ENCODE peak calls at places on chromosome 22, in five cellular contexts. X is T-cell, Q is choroid plexus epithelial cell, P is GM04504, G is Daoy. L is an unnamed sample.
A peak's percentile ranks its signal among the peaks of the same experiment; 100 is the strongest.

GRCh38 chr22:38267086-38267485 is 5.7 kb downstream of the TMEM184B start:
- DNase-seq in Q (peak; percentile 72), P (no peak), G (peak; percentile 24), X (peak; percentile 71), L (no peak)

GRCh38 chr22:37566903-37567798 is 6.9 kb downstream of the CDC42EP1 start:
- DNase-seq in X (peak; percentile 87), Q (peak; percentile 72), G (peak; percentile 92), P (no peak), L (no peak)

GRCh38 chr22:19912236-19912999 is 29.2 kb upstream of the COMT start:
- DNase-seq in P (no peak), G (no peak), X (no peak), Q (peak; percentile 8), L (no peak)

GRCh38 chr22:32334640-32335365 is 22.9 kb upstream of the RFPL3 start:
- DNase-seq in Q (no peak), P (no peak), G (no peak), X (no peak), L (no peak)

GRCh38 chr22:46148336-46148735 is 2.0 kb upstream of the PPARA start:
- DNase-seq in X (no peak), Q (no peak), G (no peak), P (no peak), L (no peak)

GRCh38 chr22:30027169-30027568 is 53.1 kb upstream of the HORMAD2 start:
- DNase-seq in P (no peak), X (no peak), Q (no peak), G (no peak), L (no peak)

GRCh38 chr22:48106215-48106614 is 1343.8 kb downstream of the TBC1D22A start:
- DNase-seq in G (no peak), P (no peak), X (no peak), Q (no peak), L (no peak)

GRCh38 chr22:41352058-41352457 is 29.7 kb upstream of the TEF start:
- DNase-seq in X (no peak), Q (peak; percentile 76), P (peak; percentile 67), G (peak; percentile 61), L (peak; percentile 10)

GRCh38 chr22:50443202-50443601 is 31.6 kb downstream of the SBF1 start:
- DNase-seq in X (no peak), P (no peak), Q (no peak), G (no peak), L (no peak)

GRCh38 chr22:32106930-32107329 is 52.2 kb downstream of the C22orf42 start:
- DNase-seq in P (no peak), G (peak; percentile 23), Q (peak; percentile 26), X (no peak), L (no peak)

GRCh38 chr22:36397081-36397766 is 9.5 kb upstream of the MYH9 start:
- DNase-seq in Q (peak; percentile 75), X (no peak), G (peak; percentile 54), P (no peak), L (no peak)

GRCh38 chr22:44097263-44098020 is 73.3 kb downstream of the PARVB start:
- DNase-seq in X (no peak), G (no peak), Q (no peak), P (no peak), L (no peak)

GRCh38 chr22:37675930-37676571 is 615 bp downstream of the LGALS1 start:
- DNase-seq in G (peak; percentile 43), X (no peak), P (no peak), Q (peak; percentile 27), L (no peak)

GRCh38 chr22:37601540-37602442 is 6.8 kb upstream of the GGA1 start:
- DNase-seq in P (peak; percentile 36), G (peak; percentile 68), Q (peak; percentile 66), X (no peak), L (peak; percentile 24)

GRCh38 chr22:17906978-17907730 is 117.2 kb downstream of the MICAL3 start:
- DNase-seq in P (no peak), X (no peak), Q (no peak), G (no peak), L (no peak)

GRCh38 chr22:39820266-39820665 is 73.3 kb downstream of the ENTHD1 start:
- DNase-seq in G (peak; percentile 81), X (no peak), Q (peak; percentile 66), P (peak; percentile 46), L (peak; percentile 3)

GRCh38 chr22:26674211-26675190 is 17.1 kb downstream of the MIAT start:
- DNase-seq in G (no peak), X (no peak), P (no peak), Q (no peak), L (no peak)

GRCh38 chr22:41074941-41075710 is 17.3 kb upstream of the EP300 start:
- DNase-seq in P (no peak), G (no peak), X (no peak), Q (no peak), L (no peak)

GRCh38 chr22:41367680-41368542 is 13.8 kb upstream of the TEF start:
- DNase-seq in G (no peak), Q (peak; percentile 68), P (peak; percentile 36), X (no peak), L (peak; percentile 34)

GRCh38 chr22:29871684-29872083 is 11.3 kb upstream of the MTMR3 start:
- DNase-seq in Q (peak; percentile 15), X (no peak), P (no peak), G (no peak), L (no peak)

GRCh38 chr22:27467039-27467438 is 334.5 kb downstream of the MN1 start:
- DNase-seq in X (no peak), Q (no peak), P (no peak), G (no peak), L (no peak)

GRCh38 chr22:49925525-49926128 is 7.2 kb downstream of the CRELD2 start:
- DNase-seq in X (peak; percentile 82), G (no peak), P (no peak), Q (no peak), L (no peak)

GRCh38 chr22:42108848-42109247 is 18.3 kb upstream of the NDUFA6 start:
- DNase-seq in X (no peak), Q (no peak), G (no peak), P (no peak), L (no peak)

GRCh38 chr22:39797528-39798147 is 95.9 kb downstream of the ENTHD1 start:
- DNase-seq in G (no peak), X (no peak), Q (no peak), P (no peak), L (no peak)

GRCh38 chr22:44797181-44797720 is 44.9 kb downstream of the ARHGAP8 start:
- DNase-seq in Q (no peak), P (no peak), G (no peak), X (no peak), L (no peak)

GRCh38 chr22:21942407-21942895 is 10.2 kb downstream of the PPM1F start:
- DNase-seq in G (peak; percentile 91), X (no peak), P (peak; percentile 76), Q (peak; percentile 87), L (peak; percentile 40)

GRCh38 chr22:47784367-47784983 is 1022.0 kb downstream of the TBC1D22A start:
- DNase-seq in Q (no peak), P (no peak), G (no peak), X (no peak), L (no peak)

GRCh38 chr22:43398246-43398645 is 13.6 kb upstream of the MPPED1 start:
- DNase-seq in X (no peak), G (no peak), Q (no peak), P (no peak), L (no peak)

GRCh38 chr22:50267591-50268390 is 2.4 kb downstream of the MAPK11 start:
- DNase-seq in G (peak; percentile 40), Q (peak; percentile 61), X (peak; percentile 48), P (no peak), L (no peak)

GRCh38 chr22:32333141-32333768 is 24.4 kb upstream of the RFPL3 start:
- DNase-seq in P (no peak), Q (no peak), G (no peak), X (no peak), L (no peak)

GRCh38 chr22:40739723-40740122 is 60.4 kb downstream of the MCHR1 start:
- DNase-seq in X (no peak), Q (no peak), G (no peak), P (no peak), L (no peak)

GRCh38 chr22:49487950-49488349 is 339.7 kb downstream of the BRD1 start:
- DNase-seq in P (no peak), X (no peak), G (peak; percentile 61), Q (no peak), L (no peak)

GRCh38 chr22:31637375-31637937 is 24.6 kb downstream of the PISD start:
- DNase-seq in P (no peak), G (no peak), X (no peak), Q (no peak), L (no peak)

GRCh38 chr22:44003776-44004460 is 20.2 kb upstream of the PARVB start:
- DNase-seq in X (no peak), P (no peak), Q (peak; percentile 33), G (peak; percentile 17), L (no peak)

GRCh38 chr22:39898997-39899396 is 1.9 kb upstream of the GRAP2 start:
- DNase-seq in Q (no peak), P (no peak), X (no peak), G (no peak), L (no peak)

GRCh38 chr22:36220457-36220921 is 18.8 kb downstream of the APOL2 start:
- DNase-seq in G (peak; percentile 17), P (peak; percentile 48), X (no peak), Q (peak; percentile 62), L (no peak)

GRCh38 chr22:31055322-31056159 is 25.6 kb upstream of the SMTN start:
- DNase-seq in P (peak; percentile 92), X (no peak), G (peak; percentile 88), Q (peak; percentile 99), L (peak; percentile 92)

GRCh38 chr22:38191746-38192474 is 9.9 kb upstream of the MAFF start:
- DNase-seq in G (no peak), X (no peak), P (no peak), Q (no peak), L (no peak)

L was measured in AG09309.